ENCODE peak calls at places on chromosomes 4 and X, in four cellular contexts. One of them, this sample, is unnamed.

GRCh38 chr4:21768349-21769310 is 179.9 kb downstream of the KCNIP4 start:
- DNase-seq in hippocampal formation: no peak
- DNase-seq in hepatocyte: peak
- DNase-seq in LHCN-M2: peak
- DNase-seq in this sample: peak

GRCh38 chr4:172726001-172726423 is 442.6 kb upstream of the GALNT7 start:
- DNase-seq in hepatocyte: peak
- DNase-seq in hippocampal formation: no peak
- DNase-seq in LHCN-M2: no peak
- DNase-seq in this sample: no peak

GRCh38 chrX:39550795-39551361 is 546.9 kb downstream of the BCOR start:
- DNase-seq in hippocampal formation: no peak
- DNase-seq in LHCN-M2: no peak
- DNase-seq in hepatocyte: no peak
- DNase-seq in this sample: no peak

GRCh38 chr4:138494931-138495330 is 252.8 kb upstream of the SLC7A11 start:
- DNase-seq in hippocampal formation: no peak
- DNase-seq in hepatocyte: no peak
- DNase-seq in LHCN-M2: peak
- DNase-seq in this sample: no peak

GRCh38 chr4:56217383-56217890 is 169.9 kb downstream of the AASDH start:
- DNase-seq in LHCN-M2: no peak
- DNase-seq in hippocampal formation: no peak
- DNase-seq in hepatocyte: peak
- DNase-seq in this sample: no peak

GRCh38 chr4:141731481-141731880 is 95.1 kb downstream of the IL15 start:
- DNase-seq in hepatocyte: no peak
- DNase-seq in hippocampal formation: no peak
- DNase-seq in LHCN-M2: peak
- DNase-seq in this sample: no peak

GRCh38 chrX:110062919-110063318 is 60.0 kb downstream of the TMEM164 start:
- DNase-seq in LHCN-M2: no peak
- DNase-seq in hepatocyte: no peak
- DNase-seq in hippocampal formation: no peak
- DNase-seq in this sample: no peak

GRCh38 chr4:148007303-148007702 is 275.4 kb downstream of the ARHGAP10 start:
- DNase-seq in hepatocyte: peak
- DNase-seq in hippocampal formation: no peak
- DNase-seq in LHCN-M2: peak
- DNase-seq in this sample: peak

GRCh38 chrX:23694606-23695005 is 27.3 kb downstream of the PRDX4 start:
- DNase-seq in LHCN-M2: peak
- DNase-seq in hepatocyte: peak
- DNase-seq in hippocampal formation: peak
- DNase-seq in this sample: peak

GRCh38 chrX:120457766-120458180 is 11.3 kb downstream of the LAMP2 start:
- DNase-seq in hippocampal formation: no peak
- DNase-seq in hepatocyte: peak
- DNase-seq in LHCN-M2: peak
- DNase-seq in this sample: peak

GRCh38 chr4:142164767-142165500 is 528.6 kb downstream of the IL15 start:
- DNase-seq in LHCN-M2: no peak
- DNase-seq in hippocampal formation: no peak
- DNase-seq in hepatocyte: no peak
- DNase-seq in this sample: no peak

GRCh38 chr4:9859774-9860173 is 78.3 kb downstream of the DRD5 start:
- DNase-seq in hippocampal formation: no peak
- DNase-seq in hepatocyte: no peak
- DNase-seq in LHCN-M2: no peak
- DNase-seq in this sample: no peak

GRCh38 chr4:152633118-152633517 is 46.7 kb downstream of the TMEM154 start:
- DNase-seq in hippocampal formation: no peak
- DNase-seq in LHCN-M2: no peak
- DNase-seq in hepatocyte: no peak
- DNase-seq in this sample: no peak

GRCh38 chrX:49915352-49916222 is 6.8 kb upstream of the CLCN5 start:
- DNase-seq in hippocampal formation: no peak
- DNase-seq in LHCN-M2: peak
- DNase-seq in hepatocyte: peak
- DNase-seq in this sample: peak

GRCh38 chr4:135508006-135508714 is 1306.6 kb upstream of the PABPC4L start:
- DNase-seq in hepatocyte: no peak
- DNase-seq in LHCN-M2: peak
- DNase-seq in hippocampal formation: no peak
- DNase-seq in this sample: peak

GRCh38 chr4:8644966-8645752 is 52.6 kb downstream of the CPZ start:
- DNase-seq in hepatocyte: no peak
- DNase-seq in hippocampal formation: no peak
- DNase-seq in LHCN-M2: no peak
- DNase-seq in this sample: no peak

GRCh38 chrX:39595977-39596376 is 501.8 kb downstream of the BCOR start:
- DNase-seq in hepatocyte: no peak
- DNase-seq in LHCN-M2: no peak
- DNase-seq in hippocampal formation: no peak
- DNase-seq in this sample: no peak

GRCh38 chr4:38759077-38759789 is 23.6 kb downstream of the TLR10 start:
- DNase-seq in hepatocyte: peak
- DNase-seq in LHCN-M2: peak
- DNase-seq in hippocampal formation: peak
- DNase-seq in this sample: peak